ENCODE peak calls at places on chromosomes 11 and 22, in six cellular contexts. One of them, this sample, is unnamed.

GRCh38 chr11:5090668-5091067 is 21.3 kb downstream of the OR52E1 start:
- DNase-seq in right lobe of liver: no peak
- DNase-seq in heart right ventricle: no peak
- DNase-seq in brain microvascular endothelial cell: no peak
- DNase-seq in fibroblast of lung: no peak
- DNase-seq in GM23338: no peak
- DNase-seq in this sample: no peak

GRCh38 chr11:7551571-7551970 is 37.8 kb downstream of the PPFIBP2 start:
- DNase-seq in right lobe of liver: no peak
- DNase-seq in heart right ventricle: no peak
- DNase-seq in brain microvascular endothelial cell: no peak
- DNase-seq in fibroblast of lung: peak
- DNase-seq in GM23338: no peak
- DNase-seq in this sample: peak

GRCh38 chr11:12707500-12707880 is 33.3 kb downstream of the TEAD1 start:
- DNase-seq in right lobe of liver: no peak
- DNase-seq in heart right ventricle: no peak
- DNase-seq in brain microvascular endothelial cell: no peak
- DNase-seq in fibroblast of lung: no peak
- DNase-seq in GM23338: no peak
- DNase-seq in this sample: no peak

GRCh38 chr11:46559815-46560214 is 34.0 kb downstream of the AMBRA1 start:
- DNase-seq in right lobe of liver: no peak
- DNase-seq in heart right ventricle: no peak
- DNase-seq in brain microvascular endothelial cell: no peak
- DNase-seq in fibroblast of lung: no peak
- DNase-seq in GM23338: no peak
- DNase-seq in this sample: no peak

GRCh38 chr11:71502026-71502425 is 25.0 kb upstream of the KRTAP5-7 start:
- DNase-seq in right lobe of liver: peak
- DNase-seq in heart right ventricle: no peak
- DNase-seq in brain microvascular endothelial cell: no peak
- DNase-seq in fibroblast of lung: no peak
- DNase-seq in GM23338: no peak
- DNase-seq in this sample: no peak

GRCh38 chr22:39314251-39314971 is 5.0 kb downstream of the RPL3 start:
- DNase-seq in right lobe of liver: no peak
- DNase-seq in heart right ventricle: no peak
- DNase-seq in brain microvascular endothelial cell: no peak
- DNase-seq in fibroblast of lung: no peak
- DNase-seq in GM23338: peak
- DNase-seq in this sample: no peak

GRCh38 chr11:72352859-72353551 is 81.3 kb downstream of the CLPB start:
- DNase-seq in right lobe of liver: no peak
- DNase-seq in heart right ventricle: no peak
- DNase-seq in brain microvascular endothelial cell: peak
- DNase-seq in fibroblast of lung: peak
- DNase-seq in GM23338: peak
- DNase-seq in this sample: no peak

GRCh38 chr11:128437137-128437536 is 150.2 kb downstream of the ETS1 start:
- DNase-seq in right lobe of liver: no peak
- DNase-seq in heart right ventricle: no peak
- DNase-seq in brain microvascular endothelial cell: peak
- DNase-seq in fibroblast of lung: peak
- DNase-seq in GM23338: no peak
- DNase-seq in this sample: no peak

GRCh38 chr11:13235895-13236294 is 41.7 kb upstream of the BMAL1 start:
- DNase-seq in right lobe of liver: no peak
- DNase-seq in heart right ventricle: no peak
- DNase-seq in brain microvascular endothelial cell: no peak
- DNase-seq in fibroblast of lung: no peak
- DNase-seq in GM23338: no peak
- DNase-seq in this sample: no peak

GRCh38 chr11:42521994-42522393 is 789.8 kb upstream of the API5 start:
- DNase-seq in right lobe of liver: no peak
- DNase-seq in heart right ventricle: no peak
- DNase-seq in brain microvascular endothelial cell: peak
- DNase-seq in fibroblast of lung: peak
- DNase-seq in GM23338: no peak
- DNase-seq in this sample: no peak

GRCh38 chr11:951507-951906 is 25.8 kb downstream of the AP2A2 start:
- DNase-seq in right lobe of liver: peak
- DNase-seq in heart right ventricle: no peak
- DNase-seq in brain microvascular endothelial cell: no peak
- DNase-seq in fibroblast of lung: no peak
- DNase-seq in GM23338: no peak
- DNase-seq in this sample: no peak
- H3K27ac ChIP-seq in right lobe of liver: peak
- H3K27ac ChIP-seq in heart right ventricle: no peak
- H3K27ac ChIP-seq in brain microvascular endothelial cell: no peak
- H3K27ac ChIP-seq in fibroblast of lung: no peak
- H3K27ac ChIP-seq in GM23338: peak
- H3K27ac ChIP-seq in this sample: no peak

DNA sequence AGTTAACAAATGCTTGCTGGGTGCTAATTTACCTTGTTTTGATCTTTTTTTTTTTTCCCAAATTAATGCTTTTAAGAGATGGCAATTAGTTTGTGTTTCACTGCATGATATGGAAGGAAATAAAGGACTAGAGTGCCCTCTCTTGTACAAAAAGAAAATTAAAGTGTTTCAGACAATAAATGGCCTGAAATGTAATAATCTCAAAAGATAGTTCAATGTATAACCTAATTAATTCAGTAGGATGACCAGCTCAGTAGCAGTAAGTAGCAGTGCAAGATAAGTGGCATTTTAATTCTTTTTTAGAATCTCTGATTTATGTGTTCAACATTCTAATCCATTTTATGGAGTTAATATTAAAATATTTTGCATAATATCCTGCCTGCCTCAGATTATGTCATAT is 39.9 kb upstream of the MYO18B start:
- DNase-seq in right lobe of liver: no peak
- DNase-seq in heart right ventricle: no peak
- DNase-seq in brain microvascular endothelial cell: no peak
- DNase-seq in fibroblast of lung: peak
- DNase-seq in GM23338: no peak
- DNase-seq in this sample: peak
- TF ChIP-seq CTCF in right lobe of liver: peak
- TF ChIP-seq CTCF in heart right ventricle: peak
- TF ChIP-seq CTCF in brain microvascular endothelial cell: peak
- TF ChIP-seq CTCF in fibroblast of lung: no peak
- TF ChIP-seq CTCF in GM23338: no peak
- TF ChIP-seq CTCF in this sample: peak

GRCh38 chr22:40414306-40414705 is 43.9 kb downstream of the SGSM3 start:
- DNase-seq in right lobe of liver: no peak
- DNase-seq in heart right ventricle: no peak
- DNase-seq in brain microvascular endothelial cell: no peak
- DNase-seq in fibroblast of lung: peak
- DNase-seq in GM23338: no peak
- DNase-seq in this sample: no peak
- H3K27ac ChIP-seq in right lobe of liver: no peak
- H3K27ac ChIP-seq in heart right ventricle: no peak
- H3K27ac ChIP-seq in brain microvascular endothelial cell: no peak
- H3K27ac ChIP-seq in fibroblast of lung: no peak
- H3K27ac ChIP-seq in GM23338: no peak
- H3K27ac ChIP-seq in this sample: peak

GRCh38 chr11:77173494-77173893 is 45.4 kb downstream of the MYO7A start:
- DNase-seq in right lobe of liver: peak
- DNase-seq in heart right ventricle: peak
- DNase-seq in brain microvascular endothelial cell: no peak
- DNase-seq in fibroblast of lung: no peak
- DNase-seq in GM23338: no peak
- DNase-seq in this sample: no peak
- TF ChIP-seq CTCF in right lobe of liver: no peak
- TF ChIP-seq CTCF in heart right ventricle: no peak
- TF ChIP-seq CTCF in brain microvascular endothelial cell: no peak
- TF ChIP-seq CTCF in fibroblast of lung: no peak
- TF ChIP-seq CTCF in GM23338: no peak
- TF ChIP-seq CTCF in this sample: no peak

GRCh38 chr11:124895471-124895971 is 2.1 kb downstream of the ROBO4 start:
- DNase-seq in right lobe of liver: no peak
- DNase-seq in heart right ventricle: no peak
- DNase-seq in brain microvascular endothelial cell: no peak
- DNase-seq in fibroblast of lung: no peak
- DNase-seq in GM23338: no peak
- DNase-seq in this sample: no peak
- H3K27ac ChIP-seq in right lobe of liver: no peak
- H3K27ac ChIP-seq in heart right ventricle: peak
- H3K27ac ChIP-seq in brain microvascular endothelial cell: no peak
- H3K27ac ChIP-seq in fibroblast of lung: no peak
- H3K27ac ChIP-seq in GM23338: no peak
- H3K27ac ChIP-seq in this sample: no peak

GRCh38 chr22:44333847-44334635 is 21.3 kb upstream of the SHISAL1 start:
- DNase-seq in right lobe of liver: no peak
- DNase-seq in heart right ventricle: no peak
- DNase-seq in brain microvascular endothelial cell: no peak
- DNase-seq in fibroblast of lung: no peak
- DNase-seq in GM23338: no peak
- DNase-seq in this sample: no peak

GRCh38 chr22:44335066-44335839 is 22.5 kb upstream of the SHISAL1 start:
- DNase-seq in right lobe of liver: no peak
- DNase-seq in heart right ventricle: no peak
- DNase-seq in brain microvascular endothelial cell: no peak
- DNase-seq in fibroblast of lung: no peak
- DNase-seq in GM23338: no peak
- DNase-seq in this sample: no peak

GRCh38 chr22:44336962-44337657 is 24.4 kb upstream of the SHISAL1 start:
- DNase-seq in right lobe of liver: no peak
- DNase-seq in heart right ventricle: no peak
- DNase-seq in brain microvascular endothelial cell: no peak
- DNase-seq in fibroblast of lung: no peak
- DNase-seq in GM23338: peak
- DNase-seq in this sample: no peak

GRCh38 chr22:44337658-44338004 is 24.9 kb upstream of the SHISAL1 start:
- DNase-seq in right lobe of liver: no peak
- DNase-seq in heart right ventricle: no peak
- DNase-seq in brain microvascular endothelial cell: peak
- DNase-seq in fibroblast of lung: peak
- DNase-seq in GM23338: peak
- DNase-seq in this sample: peak

DNA sequence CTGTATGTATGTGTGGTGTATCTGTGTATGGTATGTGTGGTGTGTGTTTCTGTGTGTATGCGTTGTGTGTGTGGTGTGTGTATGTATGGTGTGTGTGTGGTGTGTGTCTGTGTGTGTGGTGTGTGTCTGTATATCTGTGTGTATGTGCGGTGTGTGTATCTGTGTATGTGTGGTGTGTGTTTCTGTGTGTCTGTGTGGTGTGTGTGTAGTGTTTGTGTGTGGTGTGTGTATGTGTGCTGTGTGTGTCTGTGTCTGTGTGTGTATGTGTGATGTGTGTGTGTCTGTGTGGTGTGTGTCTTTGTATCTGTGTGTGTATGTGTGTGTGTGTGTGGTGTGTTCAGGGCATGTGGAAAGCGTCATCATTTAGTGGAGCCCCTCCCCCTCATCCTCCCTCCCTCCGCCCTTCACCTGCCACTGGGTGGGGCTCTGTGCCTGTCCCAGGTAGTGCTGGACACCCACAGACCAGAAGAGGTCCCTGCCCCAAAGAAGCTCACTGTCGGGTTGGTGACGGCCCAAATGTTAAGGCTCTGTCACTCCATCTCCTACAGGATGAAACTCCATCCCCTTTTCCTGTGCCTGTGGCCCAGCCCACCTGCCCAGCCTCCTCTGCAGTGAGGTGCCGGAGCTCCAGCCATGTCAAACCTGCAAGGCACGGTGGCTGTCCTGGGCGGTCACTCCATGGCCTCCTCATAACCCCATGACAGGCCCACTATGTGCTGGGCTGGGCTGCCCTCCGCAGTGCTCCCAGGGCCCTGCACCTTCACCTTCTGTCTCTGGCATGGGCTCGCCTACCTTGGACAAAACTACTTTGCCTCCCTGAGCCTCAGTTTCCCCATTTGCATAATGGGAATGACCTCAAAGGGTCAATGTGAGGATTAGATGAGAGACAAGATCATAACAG is 23.4 kb upstream of the SHISAL1 start:
- DNase-seq in right lobe of liver: no peak
- DNase-seq in heart right ventricle: no peak
- DNase-seq in brain microvascular endothelial cell: no peak
- DNase-seq in fibroblast of lung: no peak
- DNase-seq in GM23338: peak
- DNase-seq in this sample: no peak
- TF ChIP-seq CTCF in right lobe of liver: no peak
- TF ChIP-seq CTCF in heart right ventricle: no peak
- TF ChIP-seq CTCF in brain microvascular endothelial cell: no peak
- TF ChIP-seq CTCF in fibroblast of lung: no peak
- TF ChIP-seq CTCF in GM23338: peak
- TF ChIP-seq CTCF in this sample: no peak

This sample was measured in RWPE1.